ENCODE peak calls at places on chromosomes 4 and X, in eight cellular contexts. L is GM20000, M is H9, A is thoracic aorta, Q is nephron progenitor cell, G is prostate gland, R is choroid plexus epithelial cell, Y is WERI-Rb-1. E is an unnamed sample.

GRCh38 chrX:155612312-155613224 is at the start of gene TMLHE:
- DNase-seq in L (peak; percentile 56), M (peak; percentile 59), A (peak; percentile 2), Q (peak; percentile 59), G (peak; percentile 32), R (peak; percentile 50), Y (peak; percentile 80), E (peak; percentile 71)

GRCh38 chr4:151035321-151035720 is 20.2 kb upstream of the LRBA start:
- DNase-seq in L (no peak), M (no peak), A (no peak), Q (no peak), G (peak; percentile 38), R (no peak), Y (no peak), E (no peak)

GRCh38 chr4:6932475-6932874 is 22.8 kb downstream of the TBC1D14 start:
- DNase-seq in L (no peak), M (no peak), A (no peak), Q (no peak), G (no peak), R (no peak), Y (no peak), E (no peak)

GRCh38 chr4:4334798-4335520 is 44.9 kb downstream of the ZBTB49 start:
- DNase-seq in L (peak; percentile 65), M (peak; percentile 81), A (no peak), Q (peak; percentile 69), G (peak; percentile 36), R (peak; percentile 68), Y (peak; percentile 71), E (peak; percentile 73)

GRCh38 chr4:83386931-83387897 is 52.6 kb upstream of the HPSE start:
- DNase-seq in L (no peak), M (peak; percentile 41), A (no peak), Q (no peak), G (no peak), R (no peak), Y (no peak), E (no peak)

GRCh38 chr4:169179609-169180526 is 90.9 kb downstream of the SH3RF1 start:
- DNase-seq in L (no peak), M (no peak), A (no peak), Q (no peak), G (peak; percentile 33), R (peak; percentile 56), Y (no peak), E (no peak)

GRCh38 chr4:105092356-105092755 is 54.3 kb upstream of the TET2 start:
- DNase-seq in L (no peak), M (no peak), A (no peak), Q (no peak), G (peak; percentile 58), R (peak; percentile 33), Y (no peak), E (no peak)

GRCh38 chr4:163901305-163901704 is 406.8 kb downstream of the TMA16 start:
- DNase-seq in L (no peak), M (no peak), A (no peak), Q (no peak), G (no peak), R (no peak), Y (no peak), E (no peak)

GRCh38 chrX:95721011-95721410 is 963.6 kb upstream of the DIAPH2 start:
- DNase-seq in L (no peak), M (no peak), A (no peak), Q (no peak), G (no peak), R (no peak), Y (no peak), E (no peak)
- TF ChIP-seq CTCF in L (no peak), M (no peak), A (no peak), Q (no peak), G (no peak), R (no peak), Y (no peak), E (no peak)

GRCh38 chr4:15958562-15958961 is 4.4 kb downstream of the FGFBP2 start:
- DNase-seq in L (no peak), M (no peak), A (no peak), Q (no peak), G (no peak), R (no peak), Y (no peak), E (no peak)

GRCh38 chr4:15951781-15952180 is 11.2 kb downstream of the FGFBP2 start:
- DNase-seq in L (no peak), M (no peak), A (no peak), Q (no peak), G (no peak), R (no peak), Y (no peak), E (no peak)

GRCh38 chr4:15956179-15956850 is 6.7 kb downstream of the FGFBP2 start:
- DNase-seq in L (peak; percentile 77), M (peak; percentile 86), A (peak; percentile 53), Q (peak; percentile 78), G (peak; percentile 70), R (peak; percentile 70), Y (peak; percentile 93), E (peak; percentile 75)

GRCh38 chr4:15953625-15954024 is 9.3 kb downstream of the FGFBP2 start:
- DNase-seq in L (no peak), M (no peak), A (no peak), Q (no peak), G (no peak), R (no peak), Y (no peak), E (no peak)

DNA sequence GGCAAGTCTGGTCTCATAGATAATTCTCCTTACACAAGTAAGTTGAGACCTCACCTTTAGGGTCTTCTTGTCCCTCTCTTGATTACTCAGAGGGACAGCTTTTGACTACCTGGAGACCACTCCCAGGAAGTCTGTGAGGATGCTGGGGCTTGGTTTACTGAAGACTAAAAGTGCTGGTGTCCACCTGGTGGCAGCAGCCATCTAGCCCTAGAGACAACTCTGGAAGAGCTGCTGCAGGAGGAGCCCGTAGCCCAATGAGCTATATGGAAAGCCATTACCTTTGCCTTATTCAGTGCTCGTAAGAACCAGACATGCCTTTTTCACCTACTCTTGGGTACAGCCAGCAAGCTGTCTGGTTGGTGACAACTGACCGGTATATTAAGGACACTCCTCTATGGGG is 7.3 kb downstream of the FGFBP2 start:
- DNase-seq in L (no peak), M (no peak), A (no peak), Q (no peak), G (no peak), R (peak; percentile 54), Y (no peak), E (no peak)
- TF ChIP-seq CTCF in L (no peak), M (no peak), A (no peak), Q (no peak), G (no peak), R (peak; percentile 74), Y (peak; percentile 63), E (no peak)

GRCh38 chr4:95124906-95125504 is 367.2 kb downstream of the BMPR1B start:
- DNase-seq in L (peak; percentile 8), M (peak; percentile 41), A (no peak), Q (peak; percentile 30), G (peak; percentile 33), R (peak; percentile 89), Y (peak; percentile 60), E (no peak)
- TF ChIP-seq CTCF in L (no peak), M (peak; percentile 74), A (peak; percentile 48), Q (peak; percentile 57), G (peak; percentile 28), R (peak; percentile 82), Y (peak; percentile 67), E (no peak)

DNA sequence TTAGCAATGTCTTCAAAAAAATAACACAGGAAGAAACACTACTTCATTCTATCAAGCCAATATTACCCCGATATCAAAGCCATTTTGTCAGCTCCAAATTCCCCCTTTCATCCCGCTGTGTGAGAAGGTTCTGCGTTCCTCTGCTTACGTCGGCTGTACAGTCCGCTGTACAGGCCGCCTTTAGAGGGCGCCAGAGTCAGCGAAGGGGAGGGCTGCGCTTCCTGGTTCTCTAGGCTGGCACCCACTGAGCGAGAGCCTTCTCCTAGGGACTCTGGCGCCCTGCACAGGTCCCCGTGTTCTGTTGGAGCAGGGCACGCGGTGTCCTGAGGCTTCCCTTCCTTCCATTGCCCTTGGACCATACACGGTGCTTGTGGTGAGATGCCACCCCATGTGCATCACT is 25.3 kb upstream of the CT45A1 start:
- DNase-seq in L (no peak), M (peak; percentile 43), A (no peak), Q (no peak), G (no peak), R (no peak), Y (peak; percentile 33), E (no peak)
- TF ChIP-seq CTCF in L (no peak), M (peak; percentile 26), A (no peak), Q (no peak), G (no peak), R (no peak), Y (peak; percentile 43), E (peak; percentile 1)

GRCh38 chr4:44738615-44739014 is 12.3 kb upstream of the GNPDA2 start:
- DNase-seq in L (no peak), M (no peak), A (no peak), Q (no peak), G (no peak), R (peak; percentile 62), Y (peak; percentile 17), E (no peak)
- TF ChIP-seq CTCF in L (peak; percentile 43), M (peak; percentile 47), A (no peak), Q (peak; percentile 25), G (no peak), R (peak; percentile 65), Y (no peak), E (peak; percentile 19)

GRCh38 chrX:69501433-69501832 is 2.7 kb upstream of the NALF2 start:
- DNase-seq in L (no peak), M (peak; percentile 73), A (no peak), Q (peak; percentile 45), G (no peak), R (peak; percentile 6), Y (peak; percentile 71), E (no peak)

GRCh38 chrX:69505772-69506616 is 1.9 kb downstream of the NALF2 start:
- DNase-seq in L (no peak), M (no peak), A (no peak), Q (no peak), G (no peak), R (peak; percentile 6), Y (no peak), E (no peak)

GRCh38 chrX:69503228-69503834 is 795 bp upstream of the NALF2 start:
- DNase-seq in L (no peak), M (no peak), A (no peak), Q (no peak), G (peak; percentile 28), R (no peak), Y (peak; percentile 68), E (no peak)

GRCh38 chrX:69504626-69505612 is 793 bp downstream of the NALF2 start:
- DNase-seq in L (no peak), M (no peak), A (no peak), Q (peak; percentile 48), G (no peak), R (no peak), Y (no peak), E (no peak)

GRCh38 chrX:69503835-69504625 is at the start of gene NALF2:
- DNase-seq in L (peak; percentile 31), M (peak; percentile 84), A (no peak), Q (peak; percentile 83), G (peak; percentile 33), R (peak; percentile 53), Y (peak; percentile 78), E (peak; percentile 50)
- TF ChIP-seq CTCF in L (no peak), M (no peak), A (no peak), Q (no peak), G (no peak), R (no peak), Y (no peak), E (no peak)

E was measured in GM13976.